ENCODE peak calls at places on chromosomes 13 and 19, in seven cellular contexts. R is OCI-M1, S is neural progenitor cell, Q is EL, O is tibial artery, B is nucleus accumbens, L is posterior cingulate gyrus. M is an unnamed sample.

GRCh38 chr13:107025991-107026390 is 458.1 kb upstream of the ARGLU1 start:
- DNase-seq in R (no peak), S (no peak), Q (peak; percentile 4), O (peak; percentile 90), B (no peak), L (no peak), M (no peak)

GRCh38 chr19:10478903-10479384 is 24.2 kb downstream of the KEAP1 start:
- DNase-seq in R (peak; percentile 84), S (peak; percentile 92), Q (peak; percentile 92), O (peak; percentile 93), B (peak; percentile 92), L (peak; percentile 87), M (peak; percentile 61)

GRCh38 chr19:35023428-35023827 is 6.8 kb upstream of the SCN1B start:
- DNase-seq in R (no peak), S (no peak), Q (no peak), O (peak; percentile 58), B (no peak), L (no peak), M (no peak)

GRCh38 chr13:32859893-32860292 is 156.3 kb upstream of the KL start:
- DNase-seq in R (no peak), S (no peak), Q (no peak), O (no peak), B (no peak), L (no peak), M (no peak)

GRCh38 chr19:13623686-13624405 is 117.6 kb upstream of the CACNA1A start:
- DNase-seq in R (no peak), S (no peak), Q (no peak), O (no peak), B (no peak), L (no peak), M (no peak)

GRCh38 chr19:41641879-41642485 is 15.1 kb upstream of the CEACAM4 start:
- DNase-seq in R (peak; percentile 76), S (peak; percentile 45), Q (peak; percentile 44), O (peak; percentile 53), B (peak; percentile 19), L (no peak), M (peak; percentile 16)

GRCh38 chr13:108609353-108609752 is 20.1 kb upstream of the MYO16 start:
- DNase-seq in R (peak; percentile 65), S (peak; percentile 27), Q (peak; percentile 2), O (no peak), B (no peak), L (no peak), M (no peak)

GRCh38 chr19:10421240-10421948 is 1.1 kb downstream of the PDE4A start:
- DNase-seq in R (peak; percentile 71), S (no peak), Q (peak; percentile 5), O (no peak), B (no peak), L (no peak), M (no peak)

GRCh38 chr19:12778020-12778904 is 2.9 kb upstream of the HOOK2 start:
- DNase-seq in R (peak; percentile 58), S (peak; percentile 56), Q (peak; percentile 79), O (peak; percentile 73), B (no peak), L (peak; percentile 49), M (peak; percentile 51)

GRCh38 chr19:4499855-4500254 is 18.4 kb downstream of the PLIN4 start:
- DNase-seq in R (no peak), S (no peak), Q (no peak), O (no peak), B (no peak), L (no peak), M (no peak)

GRCh38 chr19:42942187-42942789 is 5.3 kb upstream of the PSG7 start:
- DNase-seq in R (peak; percentile 46), S (no peak), Q (no peak), O (no peak), B (no peak), L (no peak), M (no peak)

GRCh38 chr19:13089139-13089856 is 13.4 kb downstream of the LYL1 start:
- DNase-seq in R (no peak), S (peak; percentile 61), Q (no peak), O (no peak), B (no peak), L (no peak), M (no peak)

GRCh38 chr13:46544208-46544607 is 8.8 kb upstream of the LRCH1 start:
- DNase-seq in R (no peak), S (no peak), Q (no peak), O (no peak), B (no peak), L (no peak), M (no peak)

GRCh38 chr19:28456264-28456663 is 756.7 kb downstream of the UQCRFS1 start:
- DNase-seq in R (no peak), S (peak; percentile 21), Q (no peak), O (no peak), B (no peak), L (no peak), M (no peak)

GRCh38 chr13:79481685-79482052 is 714 bp downstream of the NDFIP2 start:
- DNase-seq in R (peak; percentile 54), S (no peak), Q (no peak), O (no peak), B (no peak), L (no peak), M (no peak)

GRCh38 chr19:41351339-41352245 is 2.1 kb downstream of the TGFB1 start:
- DNase-seq in R (peak; percentile 86), S (peak; percentile 61), Q (peak; percentile 70), O (peak; percentile 75), B (peak; percentile 39), L (no peak), M (no peak)

GRCh38 chr19:50759886-50760285 is 10.4 kb upstream of the GPR32 start:
- DNase-seq in R (peak; percentile 78), S (peak; percentile 23), Q (peak; percentile 30), O (no peak), B (no peak), L (no peak), M (no peak)

GRCh38 chr19:42023121-42023942 is 29.3 kb upstream of the ATP1A3 start:
- DNase-seq in R (peak; percentile 94), S (peak; percentile 55), Q (peak; percentile 31), O (no peak), B (no peak), L (no peak), M (no peak)

GRCh38 chr13:36369268-36370107 is 23.3 kb upstream of the SPART start:
- DNase-seq in R (no peak), S (no peak), Q (peak; percentile 8), O (no peak), B (no peak), L (no peak), M (no peak)

GRCh38 chr19:45070214-45070613 is 6.1 kb downstream of the ZNF296 start:
- DNase-seq in R (no peak), S (no peak), Q (no peak), O (no peak), B (no peak), L (no peak), M (no peak)

GRCh38 chr19:53294786-53295441 is 27.4 kb upstream of the VN1R4 start:
- DNase-seq in R (peak; percentile 13), S (peak; percentile 29), Q (no peak), O (no peak), B (no peak), L (no peak), M (no peak)

GRCh38 chr19:35757231-35757748 is 461 bp upstream of the HSPB6 start:
- DNase-seq in R (no peak), S (peak; percentile 66), Q (peak; percentile 96), O (peak; percentile 94), B (peak; percentile 54), L (peak; percentile 44), M (peak; percentile 97)

GRCh38 chr19:45186509-45187334 is 8.1 kb downstream of the BLOC1S3 start:
- DNase-seq in R (no peak), S (no peak), Q (no peak), O (no peak), B (no peak), L (no peak), M (no peak)

GRCh38 chr19:17950310-17951150 is 16.4 kb upstream of the KCNN1 start:
- DNase-seq in R (no peak), S (peak; percentile 67), Q (no peak), O (no peak), B (no peak), L (no peak), M (no peak)

GRCh38 chr19:42038675-42039074 is 31.3 kb downstream of the GRIK5 start:
- DNase-seq in R (no peak), S (no peak), Q (no peak), O (no peak), B (no peak), L (no peak), M (no peak)

GRCh38 chr19:47049307-47049700 is 880 bp upstream of the TMEM160 start:
- DNase-seq in R (no peak), S (peak; percentile 27), Q (peak; percentile 86), O (no peak), B (no peak), L (no peak), M (peak; percentile 64)

M was measured in fibroblast of the conjunctiva.